ENCODE peak calls at places on chromosomes 2 and 18, in eight cellular contexts. One of them, this sample, is unnamed.

GRCh38 chr2:98729652-98730051 is 1.3 kb downstream of the MGAT4A start:
- DNase-seq in lower lobe of right lung: no peak
- DNase-seq in fibroblast of the conjunctiva: no peak
- DNase-seq in posterior vena cava: no peak
- DNase-seq in stromal cell of bone marrow: no peak
- DNase-seq in amniotic stem cell: no peak
- DNase-seq in HFF-Myc: no peak
- DNase-seq in left ventricle myocardium inferior: no peak
- DNase-seq in this sample: no peak

GRCh38 chr2:45191972-45192371 is 182.7 kb upstream of the SIX2 start:
- DNase-seq in amniotic stem cell: no peak
- DNase-seq in posterior vena cava: peak
- DNase-seq in left ventricle myocardium inferior: peak
- DNase-seq in stromal cell of bone marrow: no peak
- DNase-seq in lower lobe of right lung: no peak
- DNase-seq in HFF-Myc: no peak
- DNase-seq in fibroblast of the conjunctiva: peak
- DNase-seq in this sample: no peak

GRCh38 chr2:20656561-20656960 is 5.7 kb upstream of the HS1BP3 start:
- DNase-seq in stromal cell of bone marrow: no peak
- DNase-seq in posterior vena cava: peak
- DNase-seq in HFF-Myc: no peak
- DNase-seq in left ventricle myocardium inferior: no peak
- DNase-seq in lower lobe of right lung: peak
- DNase-seq in amniotic stem cell: no peak
- DNase-seq in fibroblast of the conjunctiva: no peak
- DNase-seq in this sample: no peak

GRCh38 chr2:111716901-111717635 is 166.9 kb downstream of the ANAPC1 start:
- DNase-seq in stromal cell of bone marrow: no peak
- DNase-seq in lower lobe of right lung: no peak
- DNase-seq in HFF-Myc: no peak
- DNase-seq in left ventricle myocardium inferior: no peak
- DNase-seq in amniotic stem cell: no peak
- DNase-seq in fibroblast of the conjunctiva: no peak
- DNase-seq in posterior vena cava: no peak
- DNase-seq in this sample: no peak

GRCh38 chr2:204681412-204681811 is 136.1 kb downstream of the PARD3B start:
- DNase-seq in stromal cell of bone marrow: no peak
- DNase-seq in lower lobe of right lung: no peak
- DNase-seq in amniotic stem cell: no peak
- DNase-seq in HFF-Myc: no peak
- DNase-seq in posterior vena cava: no peak
- DNase-seq in left ventricle myocardium inferior: no peak
- DNase-seq in fibroblast of the conjunctiva: no peak
- DNase-seq in this sample: no peak

GRCh38 chr2:100211517-100211916 is 69.1 kb upstream of the AFF3 start:
- DNase-seq in left ventricle myocardium inferior: no peak
- DNase-seq in amniotic stem cell: no peak
- DNase-seq in HFF-Myc: no peak
- DNase-seq in stromal cell of bone marrow: no peak
- DNase-seq in fibroblast of the conjunctiva: no peak
- DNase-seq in posterior vena cava: no peak
- DNase-seq in lower lobe of right lung: no peak
- DNase-seq in this sample: no peak

GRCh38 chr2:113818382-113818951 is 62.0 kb upstream of the SLC35F5 start:
- DNase-seq in fibroblast of the conjunctiva: peak
- DNase-seq in HFF-Myc: peak
- DNase-seq in stromal cell of bone marrow: peak
- DNase-seq in lower lobe of right lung: peak
- DNase-seq in left ventricle myocardium inferior: peak
- DNase-seq in amniotic stem cell: peak
- DNase-seq in posterior vena cava: no peak
- DNase-seq in this sample: peak

GRCh38 chr2:28250006-28250405 is 142.7 kb upstream of the FOSL2 start:
- DNase-seq in left ventricle myocardium inferior: no peak
- DNase-seq in lower lobe of right lung: no peak
- DNase-seq in stromal cell of bone marrow: no peak
- DNase-seq in fibroblast of the conjunctiva: peak
- DNase-seq in posterior vena cava: no peak
- DNase-seq in amniotic stem cell: peak
- DNase-seq in HFF-Myc: peak
- DNase-seq in this sample: no peak

GRCh38 chr2:189056200-189057106 is 82.3 kb downstream of the COL3A1 start:
- DNase-seq in lower lobe of right lung: no peak
- DNase-seq in stromal cell of bone marrow: peak
- DNase-seq in posterior vena cava: no peak
- DNase-seq in HFF-Myc: no peak
- DNase-seq in fibroblast of the conjunctiva: no peak
- DNase-seq in amniotic stem cell: no peak
- DNase-seq in left ventricle myocardium inferior: no peak
- DNase-seq in this sample: no peak

GRCh38 chr18:12405066-12405465 is 2.7 kb upstream of the PRELID3A start:
- DNase-seq in posterior vena cava: peak
- DNase-seq in amniotic stem cell: no peak
- DNase-seq in fibroblast of the conjunctiva: no peak
- DNase-seq in lower lobe of right lung: no peak
- DNase-seq in stromal cell of bone marrow: no peak
- DNase-seq in left ventricle myocardium inferior: no peak
- DNase-seq in HFF-Myc: no peak
- DNase-seq in this sample: no peak

This sample was measured in neuronal stem cell.